ENCODE peak calls at places on chromosomes 2 and 18, in ten cellular contexts. M, T, I, L, A, Q, Z, X, E and H are unnamed samples.

GRCh38 chr2:172480301-172481218 is 53.2 kb downstream of the ITGA6 start:
- DNase-seq in A (no peak), M (no peak), I (no peak), Z (no peak), L (no peak), T (no peak), Q (no peak), E (peak), X (no peak), H (peak)

GRCh38 chr2:184039493-184039892 is 558.8 kb upstream of the ZNF804A start:
- DNase-seq in Q (no peak), Z (no peak), A (no peak), I (no peak), T (no peak), L (no peak), X (no peak), E (no peak), M (no peak), H (no peak)

GRCh38 chr2:238528953-238529781 is 102.4 kb downstream of the ASB1 start:
- DNase-seq in I (peak), T (no peak), L (no peak), A (no peak), Q (no peak), Z (no peak), X (peak), E (no peak), M (no peak), H (no peak)

GRCh38 chr18:6610436-6610835 is 119.1 kb upstream of the ARHGAP28 start:
- DNase-seq in A (no peak), L (no peak), X (no peak), T (no peak), M (no peak), Q (no peak), Z (no peak), E (no peak), I (no peak), H (no peak)

GRCh38 chr2:42125887-42126594 is 43.1 kb upstream of the EML4 start:
- DNase-seq in X (no peak), I (no peak), Z (no peak), E (no peak), T (no peak), M (no peak), Q (peak), A (no peak), L (no peak), H (no peak)

GRCh38 chr2:197804758-197805597 is 585 bp downstream of the PLCL1 start:
- DNase-seq in M (peak), Z (no peak), Q (no peak), X (no peak), I (peak), T (no peak), E (peak), A (peak), L (peak), H (peak)

GRCh38 chr18:31876707-31877106 is 66.2 kb downstream of the TRAPPC8 start:
- DNase-seq in Q (no peak), M (no peak), E (no peak), Z (no peak), L (no peak), X (no peak), T (no peak), A (no peak), I (no peak), H (no peak)

GRCh38 chr2:15058015-15058414 is 425.5 kb downstream of the LRATD1 start:
- DNase-seq in M (no peak), X (no peak), Z (no peak), L (no peak), T (no peak), A (no peak), I (no peak), Q (no peak), E (no peak), H (peak)

GRCh38 chr18:66635342-66635741 is 31.5 kb upstream of the CDH19 start:
- DNase-seq in L (no peak), A (no peak), I (no peak), Q (no peak), X (no peak), Z (no peak), M (no peak), T (no peak), E (no peak), H (no peak)

GRCh38 chr2:207767461-207768167 is 2.1 kb downstream of the FZD5 start:
- DNase-seq in E (no peak), I (peak), L (no peak), Z (no peak), A (no peak), M (peak), Q (no peak), X (no peak), T (no peak), H (no peak)

GRCh38 chr18:29301048-29301447 is 1124.1 kb upstream of the CDH2 start:
- DNase-seq in X (no peak), A (no peak), Z (no peak), M (no peak), E (no peak), Q (no peak), I (no peak), L (no peak), T (no peak), H (no peak)

GRCh38 chr2:190121971-190122370 is 59.4 kb upstream of the MSTN start:
- DNase-seq in A (no peak), Q (peak), M (no peak), T (no peak), I (no peak), X (no peak), E (no peak), Z (no peak), L (no peak), H (no peak)

GRCh38 chr2:232239956-232240681 is 138.4 kb upstream of the ALPP start:
- DNase-seq in I (no peak), L (no peak), M (no peak), Z (no peak), E (no peak), A (no peak), X (no peak), T (no peak), Q (no peak), H (peak)

GRCh38 chr2:202237787-202238233 is 587 bp downstream of the SUMO1 start:
- DNase-seq in Z (no peak), T (no peak), M (peak), Q (peak), L (peak), A (peak), I (peak), X (no peak), E (peak), H (peak)

GRCh38 chr2:13682878-13683277 is 949.6 kb upstream of the LRATD1 start:
- DNase-seq in E (no peak), Z (no peak), Q (no peak), I (peak), M (peak), T (peak), L (no peak), A (no peak), X (peak), H (no peak)

GRCh38 chr2:182504903-182505302 is 78.1 kb upstream of the PDE1A start:
- DNase-seq in T (no peak), Z (no peak), M (peak), A (no peak), L (no peak), I (no peak), X (peak), Q (no peak), E (no peak), H (no peak)

GRCh38 chr2:176427549-176427948 is 158.3 kb downstream of the MTX2 start:
- DNase-seq in I (no peak), L (no peak), Q (no peak), T (no peak), E (no peak), A (no peak), Z (no peak), X (no peak), M (no peak), H (no peak)

GRCh38 chr18:35038881-35039491 is 2.2 kb upstream of the MAPRE2 start:
- DNase-seq in A (no peak), Z (no peak), T (no peak), L (no peak), Q (no peak), I (no peak), E (no peak), X (no peak), M (no peak), H (no peak)

GRCh38 chr18:35736696-35737095 is 155.2 kb downstream of the GALNT1 start:
- DNase-seq in Z (no peak), A (no peak), T (no peak), M (no peak), X (no peak), E (no peak), L (no peak), I (no peak), Q (no peak), H (no peak)

GRCh38 chr2:218694405-218695145 is 16.1 kb upstream of the TTLL4 start:
- DNase-seq in T (no peak), I (no peak), Q (no peak), X (no peak), Z (no peak), A (no peak), E (peak), M (no peak), L (no peak), H (no peak)

GRCh38 chr2:20400787-20401494 is 45.9 kb upstream of the RHOB start:
- DNase-seq in I (no peak), L (no peak), E (no peak), M (no peak), T (no peak), Q (no peak), A (no peak), Z (no peak), X (no peak), H (no peak)

GRCh38 chr2:172101707-172102158 is 967 bp downstream of the DLX2 start:
- DNase-seq in E (peak), A (no peak), X (no peak), L (no peak), Z (no peak), I (no peak), Q (peak), M (no peak), T (no peak), H (no peak)

GRCh38 chr2:182895798-182896197 is 29.4 kb upstream of the FRZB start:
- DNase-seq in E (no peak), I (no peak), L (no peak), A (no peak), T (no peak), Q (no peak), Z (no peak), M (no peak), X (no peak), H (no peak)

GRCh38 chr2:191917967-191918651 is 71.2 kb upstream of the CAVIN2 start:
- DNase-seq in X (no peak), Z (no peak), M (no peak), T (no peak), L (no peak), A (no peak), I (no peak), Q (peak), E (no peak), H (no peak)

GRCh38 chr2:18551169-18551568 is 9.3 kb downstream of the RDH14 start:
- DNase-seq in I (no peak), L (no peak), M (no peak), Z (no peak), E (no peak), T (no peak), X (no peak), Q (no peak), A (no peak), H (no peak)

GRCh38 chr18:28728891-28729290 is 552.0 kb upstream of the CDH2 start:
- DNase-seq in M (no peak), T (no peak), A (no peak), L (no peak), X (no peak), Z (no peak), Q (no peak), I (no peak), E (no peak), H (no peak)

GRCh38 chr2:128786800-128787478 is 468.3 kb upstream of the HS6ST1 start:
- DNase-seq in L (no peak), M (no peak), X (no peak), A (no peak), E (no peak), I (no peak), Z (no peak), Q (no peak), T (no peak), H (no peak)